ENCODE peak calls at places on chromosome X, in eight cellular contexts. E is heart right ventricle, C is lung, F is trophoblast cell, B is left lung, N is GM12865, M is SK-N-SH, P is ascending aorta. L is an unnamed sample.

GRCh38 chrX:67317725-67318124 is 226.1 kb upstream of the AR start:
- DNase-seq in E (no peak), C (no peak), F (no peak), B (no peak), N (no peak), M (no peak), P (no peak), L (no peak)

GRCh38 chrX:20265221-20265725 is 1.4 kb downstream of the RPS6KA3 start:
- DNase-seq in E (peak), C (peak), F (peak), B (peak), N (peak), M (peak), P (peak), L (peak)

GRCh38 chrX:10620121-10620699 is at the start of gene MID1:
- DNase-seq in E (peak), C (peak), F (peak), B (peak), N (peak), M (peak), P (peak), L (no peak)

GRCh38 chrX:120308558-120308957 is 2.7 kb downstream of the TMEM255A start:
- DNase-seq in E (no peak), C (no peak), F (no peak), B (no peak), N (no peak), M (no peak), P (no peak), L (no peak)

GRCh38 chrX:18983711-18984380 is at the start of gene PHKA2:
- DNase-seq in E (peak), C (peak), F (peak), B (peak), N (no peak), M (peak), P (no peak), L (no peak)

GRCh38 chrX:7346021-7346420 is 198.1 kb upstream of the PUDP start:
- DNase-seq in E (no peak), C (no peak), F (no peak), B (no peak), N (no peak), M (no peak), P (no peak), L (no peak)

GRCh38 chrX:143634701-143635442 is 1.0 kb downstream of the SLITRK4 start:
- DNase-seq in E (no peak), C (no peak), F (no peak), B (no peak), N (no peak), M (no peak), P (no peak), L (no peak)

GRCh38 chrX:17183566-17183965 is 191.4 kb upstream of the NHS start:
- DNase-seq in E (no peak), C (no peak), F (peak), B (no peak), N (no peak), M (no peak), P (no peak), L (no peak)

GRCh38 chrX:104324871-104325585 is 70.3 kb upstream of the ESX1 start:
- DNase-seq in E (no peak), C (no peak), F (no peak), B (no peak), N (no peak), M (no peak), P (no peak), L (no peak)

GRCh38 chrX:123263246-123263757 is 79.2 kb downstream of the GRIA3 start:
- DNase-seq in E (no peak), C (no peak), F (no peak), B (no peak), N (no peak), M (no peak), P (no peak), L (no peak)

GRCh38 chrX:13396887-13397286 is 77.0 kb upstream of the ATXN3L start:
- DNase-seq in E (no peak), C (no peak), F (no peak), B (no peak), N (no peak), M (no peak), P (no peak), L (no peak)

GRCh38 chrX:22192419-22193086 is 80.2 kb upstream of the CBLL2 start:
- DNase-seq in E (peak), C (peak), F (peak), B (peak), N (peak), M (peak), P (no peak), L (peak)

GRCh38 chrX:129754266-129755024 is 15.7 kb downstream of the XPNPEP2 start:
- DNase-seq in E (no peak), C (no peak), F (no peak), B (no peak), N (no peak), M (no peak), P (no peak), L (no peak)

GRCh38 chrX:134186362-134187121 is 50.4 kb upstream of the CCDC160 start:
- DNase-seq in E (no peak), C (no peak), F (no peak), B (no peak), N (peak), M (no peak), P (no peak), L (no peak)

GRCh38 chrX:7112071-7112470 is 35.4 kb upstream of the STS start:
- DNase-seq in E (no peak), C (no peak), F (no peak), B (no peak), N (no peak), M (no peak), P (no peak), L (no peak)

GRCh38 chrX:19156223-19156622 is 34.0 kb upstream of the ADGRG2 start:
- DNase-seq in E (no peak), C (no peak), F (no peak), B (no peak), N (no peak), M (no peak), P (no peak), L (no peak)

GRCh38 chrX:146241902-146242301 is 424.3 kb downstream of the SLITRK2 start:
- DNase-seq in E (no peak), C (no peak), F (no peak), B (no peak), N (no peak), M (no peak), P (no peak), L (no peak)

GRCh38 chrX:1034717-1035116 is 177.7 kb downstream of the CRLF2 start:
- DNase-seq in E (no peak), C (no peak), F (no peak), B (no peak), N (no peak), M (no peak), P (no peak), L (no peak)

GRCh38 chrX:42697544-42697943 is 80.4 kb downstream of the PPP1R2C start:
- DNase-seq in E (no peak), C (no peak), F (no peak), B (no peak), N (no peak), M (no peak), P (no peak), L (no peak)

GRCh38 chrX:21993265-21993664 is 38.9 kb upstream of the PHEX start:
- DNase-seq in E (peak), C (no peak), F (no peak), B (peak), N (peak), M (no peak), P (no peak), L (no peak)

GRCh38 chrX:66863721-66864120 is 224.8 kb upstream of the EDA2R start:
- DNase-seq in E (peak), C (peak), F (no peak), B (no peak), N (no peak), M (no peak), P (no peak), L (no peak)

GRCh38 chrX:24877854-24878650 is 137.7 kb downstream of the ARX start:
- DNase-seq in E (no peak), C (no peak), F (no peak), B (no peak), N (peak), M (no peak), P (no peak), L (no peak)

GRCh38 chrX:85419293-85419692 is 39.8 kb upstream of the POF1B start:
- DNase-seq in E (no peak), C (no peak), F (no peak), B (no peak), N (no peak), M (no peak), P (no peak), L (no peak)

GRCh38 chrX:57265126-57265525 is 21.4 kb upstream of the FAAH2 start:
- DNase-seq in E (no peak), C (no peak), F (no peak), B (no peak), N (no peak), M (no peak), P (no peak), L (no peak)

GRCh38 chrX:8868070-8868795 is 67.0 kb upstream of the FAM9A start:
- DNase-seq in E (no peak), C (no peak), F (no peak), B (no peak), N (no peak), M (no peak), P (no peak), L (no peak)

GRCh38 chrX:50475208-50475607 is 4.6 kb upstream of the DGKK start:
- DNase-seq in E (no peak), C (no peak), F (no peak), B (no peak), N (no peak), M (no peak), P (no peak), L (no peak)

GRCh38 chrX:121455890-121456289 is 408.5 kb downstream of the GLUD2 start:
- DNase-seq in E (no peak), C (no peak), F (no peak), B (no peak), N (no peak), M (no peak), P (no peak), L (no peak)

GRCh38 chrX:17361620-17362019 is 13.4 kb upstream of the NHS start:
- DNase-seq in E (no peak), C (no peak), F (no peak), B (no peak), N (peak), M (peak), P (no peak), L (no peak)

GRCh38 chrX:118807151-118808017 is 16.2 kb upstream of the ZCCHC12 start:
- DNase-seq in E (peak), C (no peak), F (peak), B (no peak), N (peak), M (peak), P (no peak), L (no peak)

GRCh38 chrX:145910017-145910416 is 92.4 kb downstream of the SLITRK2 start:
- DNase-seq in E (no peak), C (no peak), F (no peak), B (no peak), N (no peak), M (no peak), P (no peak), L (no peak)

GRCh38 chrX:65034641-65035450 is 58.6 kb upstream of the ZC4H2 start:
- DNase-seq in E (peak), C (peak), F (no peak), B (peak), N (peak), M (peak), P (peak), L (peak)

GRCh38 chrX:15873566-15873965 is 19.0 kb upstream of the AP1S2 start:
- DNase-seq in E (no peak), C (no peak), F (no peak), B (no peak), N (no peak), M (no peak), P (no peak), L (no peak)

GRCh38 chrX:13647709-13648212 is 5.2 kb upstream of the TCEANC start:
- DNase-seq in E (peak), C (peak), F (peak), B (peak), N (no peak), M (no peak), P (no peak), L (no peak)

GRCh38 chrX:100289159-100289558 is 120.9 kb downstream of the PCDH19 start:
- DNase-seq in E (no peak), C (no peak), F (no peak), B (no peak), N (no peak), M (no peak), P (no peak), L (no peak)

GRCh38 chrX:124557976-124558375 is 211.6 kb downstream of the SH2D1A start:
- DNase-seq in E (no peak), C (no peak), F (no peak), B (no peak), N (no peak), M (no peak), P (no peak), L (no peak)

GRCh38 chrX:6002056-6002455 is 226.6 kb downstream of the NLGN4X start:
- DNase-seq in E (no peak), C (no peak), F (no peak), B (no peak), N (no peak), M (no peak), P (no peak), L (no peak)

GRCh38 chrX:151825927-151826471 is 86.7 kb upstream of the MAGEA4 start:
- DNase-seq in E (no peak), C (no peak), F (peak), B (no peak), N (no peak), M (no peak), P (no peak), L (no peak)

GRCh38 chrX:122188751-122189150 is 995.3 kb upstream of the GRIA3 start:
- DNase-seq in E (no peak), C (no peak), F (no peak), B (no peak), N (no peak), M (no peak), P (no peak), L (no peak)

DNA sequence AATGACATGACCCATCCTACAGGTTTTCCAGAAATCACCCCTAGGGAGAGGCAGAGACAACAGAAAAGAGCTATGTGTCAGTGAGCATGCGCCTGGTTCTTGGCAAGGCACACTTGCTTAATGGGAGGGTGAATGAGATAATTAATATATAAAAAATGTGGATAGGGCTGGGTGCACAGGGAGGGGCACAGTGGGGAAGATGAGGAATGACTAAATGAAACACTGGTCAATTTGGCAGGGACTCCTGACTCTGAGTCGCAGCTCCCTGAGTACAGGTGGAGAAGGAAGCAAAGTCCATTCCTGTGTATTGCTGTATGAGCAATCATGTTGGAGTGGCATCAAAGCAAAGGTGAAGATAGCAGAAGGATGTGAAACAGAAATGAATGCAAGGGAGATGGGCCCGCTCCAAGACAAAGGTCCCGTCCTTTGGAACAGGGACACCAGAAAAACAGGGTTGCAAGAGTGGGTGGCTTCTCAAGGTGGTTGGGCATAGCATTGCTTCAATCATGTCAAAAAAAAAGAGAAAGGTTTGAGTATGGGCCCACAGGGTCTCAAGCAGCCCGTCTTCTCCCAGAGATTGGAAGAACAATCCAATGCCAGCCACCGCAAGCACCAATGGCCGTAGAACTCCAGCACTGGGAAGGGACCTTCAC is 278.4 kb upstream of the AGTR2 start:
- DNase-seq in E (no peak), C (peak), F (no peak), B (peak), N (no peak), M (no peak), P (no peak), L (no peak)
- H3K4me3 ChIP-seq in E (no peak), C (no peak), F (no peak), B (no peak), N (no peak), M (no peak), P (peak), L (no peak)

DNA sequence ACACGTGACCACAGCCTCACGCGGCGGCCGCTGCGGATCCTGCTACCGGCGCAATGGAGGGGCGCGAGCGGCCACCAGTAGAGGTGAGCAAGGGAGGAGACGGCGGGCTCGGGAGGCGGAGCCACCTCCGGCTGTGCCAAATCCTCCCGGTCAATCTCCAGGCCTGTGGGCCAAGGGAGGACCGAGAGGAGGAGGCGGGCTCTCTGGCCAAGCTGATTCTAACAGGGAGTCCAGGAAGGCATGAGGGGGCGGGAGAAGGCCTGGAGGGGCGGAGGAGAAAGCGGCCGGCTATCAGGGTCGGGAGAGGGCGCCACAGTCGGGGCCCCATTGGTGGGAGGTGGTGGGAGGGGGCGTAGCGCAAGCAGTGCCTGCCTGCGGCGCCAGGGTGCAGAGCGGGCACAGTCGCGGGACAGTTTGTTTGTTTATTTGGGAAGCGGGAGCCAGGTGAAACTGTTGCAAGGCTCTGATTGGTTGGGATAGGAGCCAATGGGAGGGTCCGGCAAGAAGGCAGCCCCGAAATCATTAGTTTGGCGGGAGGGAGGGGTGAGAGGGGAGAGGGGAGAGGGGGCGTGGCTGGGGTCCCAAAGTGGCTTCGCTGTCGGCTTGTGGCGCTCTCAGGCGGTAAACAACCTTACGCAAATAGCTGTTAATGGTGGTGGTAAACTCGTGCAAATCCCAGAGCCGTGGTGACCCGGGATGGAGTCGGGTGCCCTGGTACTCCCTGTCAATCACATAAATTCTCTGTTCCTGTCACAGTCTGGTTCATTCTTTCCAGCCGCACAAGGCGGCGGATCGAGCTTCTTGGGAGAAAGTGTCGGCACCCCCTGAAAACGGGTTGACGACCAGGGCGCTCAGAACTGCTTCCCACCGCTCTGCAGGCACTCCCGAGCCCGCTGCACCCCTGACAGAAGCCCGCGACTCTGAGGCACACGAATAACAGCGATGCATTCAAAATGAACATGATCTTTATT is at the start of gene IRS4:
- DNase-seq in E (no peak), C (no peak), F (peak), B (no peak), N (no peak), M (peak), P (no peak), L (no peak)
- H3K4me3 ChIP-seq in E (peak), C (no peak), F (peak), B (peak), N (no peak), M (no peak), P (peak), L (no peak)

DNA sequence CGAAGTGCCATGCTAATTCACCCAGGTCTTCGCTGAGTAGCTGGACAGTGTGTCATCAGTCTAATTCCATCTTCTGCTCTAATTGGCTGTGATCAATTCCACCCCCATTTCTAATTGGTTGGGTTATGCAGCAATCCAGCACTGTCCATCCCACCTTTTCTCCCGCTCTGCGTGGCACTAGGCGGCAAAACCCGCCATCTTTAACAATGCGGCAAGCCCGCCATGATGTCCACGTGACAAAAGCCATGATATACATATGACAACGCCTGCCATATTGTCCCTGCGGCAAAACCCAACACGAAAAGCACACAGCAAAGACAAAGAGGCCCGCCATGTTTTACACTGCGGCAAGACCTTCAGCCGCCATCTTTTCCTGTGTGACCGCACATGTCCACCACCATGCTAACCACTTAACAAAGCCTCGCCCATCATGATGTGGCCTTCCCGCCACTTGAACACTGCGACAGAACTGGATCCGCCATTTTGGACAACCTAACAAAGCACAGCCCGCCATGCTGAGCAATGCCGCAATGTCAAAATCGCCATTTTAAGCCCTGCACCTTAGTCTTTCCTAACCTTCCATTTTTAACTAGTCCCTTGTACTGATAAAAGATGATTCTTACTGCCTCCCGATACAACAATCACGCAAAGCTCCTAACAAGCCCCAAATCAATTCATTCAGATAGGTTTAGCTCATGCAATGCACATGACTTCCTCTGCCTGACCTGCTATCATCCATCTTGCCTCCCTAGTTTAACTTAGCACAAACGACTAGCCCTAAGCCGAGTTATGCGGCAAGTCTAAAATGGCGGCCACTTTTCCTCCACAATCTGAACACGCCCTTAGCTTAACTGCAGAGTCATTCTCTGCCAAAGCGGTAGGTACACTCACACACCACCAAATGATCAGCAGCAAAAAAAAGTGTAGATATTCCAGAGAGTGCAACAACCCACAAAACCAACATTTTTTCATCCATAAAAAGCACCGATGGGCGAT is 288.3 kb downstream of the CHIC1 start:
- DNase-seq in E (no peak), C (peak), F (peak), B (peak), N (peak), M (peak), P (peak), L (no peak)
- H3K4me3 ChIP-seq in E (no peak), C (peak), F (no peak), B (no peak), N (no peak), M (peak), P (peak), L (no peak)

DNA sequence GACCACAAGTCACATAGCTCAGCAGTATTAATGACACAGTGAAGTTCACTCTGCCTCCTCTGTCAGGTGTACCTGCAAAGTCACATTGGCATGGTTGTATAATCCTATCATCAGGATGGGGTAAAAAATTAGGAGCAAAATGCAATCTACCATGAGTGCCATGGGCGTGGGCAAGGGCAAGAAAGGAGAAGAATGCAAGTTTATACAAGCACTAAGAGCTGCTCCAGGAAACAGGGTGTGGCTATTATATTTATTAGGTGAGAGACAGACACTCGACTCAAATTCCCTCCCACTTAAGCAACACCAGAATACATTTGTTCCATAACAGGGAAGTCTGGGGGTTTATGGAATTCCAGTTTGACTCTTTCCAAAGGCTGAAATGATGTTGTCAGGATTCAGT is 378.8 kb downstream of the BCOR start:
- DNase-seq in E (no peak), C (no peak), F (no peak), B (no peak), N (no peak), M (no peak), P (no peak), L (no peak)
- H3K4me3 ChIP-seq in E (no peak), C (no peak), F (no peak), B (no peak), N (no peak), M (no peak), P (no peak), L (no peak)

GRCh38 chrX:153925387-153925738 is 701 bp downstream of the ARHGAP4 start:
- DNase-seq in E (no peak), C (no peak), F (no peak), B (no peak), N (peak), M (no peak), P (no peak), L (no peak)
- H3K4me3 ChIP-seq in E (peak), C (peak), F (no peak), B (peak), N (peak), M (no peak), P (peak), L (peak)